ENCODE peak calls at places on chromosomes 3 and 15, in six cellular contexts. K, H, I, R, D and E are unnamed samples.

GRCh38 chr15:26889298-26889898 is 22.5 kb downstream of the GABRA5 start:
- DNase-seq in D (no peak), I (peak), H (peak), K (peak), R (peak), E (peak)

GRCh38 chr15:49889525-49889924 is 229.5 kb downstream of the ATP8B4 start:
- DNase-seq in H (no peak), K (no peak), R (no peak), D (no peak), I (no peak), E (no peak)

GRCh38 chr3:175948041-175948440 is 1088.9 kb downstream of the NAALADL2 start:
- DNase-seq in I (no peak), H (no peak), D (no peak), R (no peak), K (no peak), E (no peak)

GRCh38 chr3:36362973-36363372 is 17.3 kb upstream of the STAC start:
- DNase-seq in D (peak), H (peak), I (no peak), R (peak), K (no peak), E (peak)

GRCh38 chr3:10025205-10026083 is 793 bp upstream of the FANCD2 start:
- DNase-seq in K (no peak), R (no peak), H (no peak), I (no peak), D (no peak), E (no peak)

GRCh38 chr3:127206611-127207516 is 13.9 kb downstream of the PRR23E start:
- DNase-seq in H (no peak), D (no peak), K (no peak), I (no peak), R (no peak), E (no peak)

GRCh38 chr15:59751552-59752413 is 62.7 kb upstream of the BNIP2 start:
- DNase-seq in H (peak), I (no peak), K (no peak), R (no peak), D (no peak), E (no peak)

GRCh38 chr3:112090899-112091586 is 4.9 kb downstream of the C3orf52 start:
- DNase-seq in R (no peak), D (no peak), I (no peak), K (no peak), H (no peak), E (no peak)

GRCh38 chr3:108008931-108009635 is 81.7 kb downstream of the CD47 start:
- DNase-seq in D (no peak), K (no peak), I (peak), H (peak), R (peak), E (peak)

GRCh38 chr3:102529452-102529851 is 94.6 kb downstream of the ZPLD1 start:
- DNase-seq in I (peak), D (no peak), K (no peak), H (no peak), R (no peak), E (peak)

GRCh38 chr15:74901612-74902063 is 5.0 kb downstream of the FAM219B start:
- DNase-seq in K (peak), D (no peak), H (peak), R (no peak), I (peak), E (peak)

GRCh38 chr15:74406992-74407705 is 26.6 kb downstream of the SEMA7A start:
- DNase-seq in D (peak), I (peak), R (peak), K (no peak), H (peak), E (peak)

GRCh38 chr3:118755402-118755801 is 279.2 kb downstream of the IGSF11 start:
- DNase-seq in H (no peak), R (no peak), D (no peak), K (no peak), I (no peak), E (no peak)

GRCh38 chr3:30112904-30113484 is 493.4 kb upstream of the TGFBR2 start:
- DNase-seq in R (peak), I (peak), H (peak), D (no peak), K (no peak), E (peak)

GRCh38 chr3:189355481-189356201 is 183.9 kb downstream of the TPRG1 start:
- DNase-seq in K (peak), H (peak), I (peak), R (peak), D (peak), E (peak)

GRCh38 chr3:1971780-1972179 is 126.9 kb upstream of the CNTN4 start:
- DNase-seq in K (no peak), D (no peak), I (no peak), H (no peak), R (peak), E (no peak)

GRCh38 chr3:113287818-113288648 is 76.7 kb downstream of the BOC start:
- DNase-seq in R (peak), D (no peak), H (peak), K (peak), I (peak), E (peak)

GRCh38 chr15:56835598-56836275 is 82.7 kb upstream of the TCF12 start:
- DNase-seq in I (no peak), H (peak), R (no peak), K (no peak), D (no peak), E (peak)

GRCh38 chr3:20141841-20142240 is 44.2 kb downstream of the SGO1 start:
- DNase-seq in D (no peak), I (no peak), H (peak), K (no peak), R (no peak), E (peak)

GRCh38 chr3:187247398-187247797 is 44.1 kb downstream of the MASP1 start:
- DNase-seq in H (no peak), K (no peak), I (no peak), D (no peak), R (no peak), E (no peak)

GRCh38 chr3:128174645-128175590 is 21.6 kb downstream of the EEFSEC start:
- DNase-seq in H (no peak), K (no peak), R (no peak), I (no peak), D (no peak), E (no peak)

GRCh38 chr3:19885468-19885867 is 48.5 kb downstream of the EFHB start:
- DNase-seq in R (no peak), H (peak), D (no peak), I (no peak), K (peak), E (peak)

GRCh38 chr3:156304406-156304805 is 184.0 kb downstream of the KCNAB1 start:
- DNase-seq in D (no peak), K (no peak), I (no peak), H (peak), R (no peak), E (no peak)

GRCh38 chr3:140585828-140586227 is 92.0 kb upstream of the TRIM42 start:
- DNase-seq in H (peak), R (peak), D (no peak), K (no peak), I (no peak), E (peak)